ENCODE peak calls at places on chromosomes 5 and 9, in eight cellular contexts. One of them, this sample, is unnamed.
A peak's percentile ranks its signal among the peaks of the same experiment; 100 is the strongest.

GRCh38 chr9:109172935-109173334 is 5.9 kb upstream of the FRRS1L start:
- DNase-seq in HCT116: no peak
- DNase-seq in K562: no peak
- DNase-seq in H1: no peak
- DNase-seq in HepG2: no peak
- DNase-seq in GM12878: no peak
- DNase-seq in IMR-90: no peak
- DNase-seq in SK-N-SH: no peak
- DNase-seq in this sample: no peak

GRCh38 chr5:38443390-38443789 is 113.1 kb downstream of the LIFR start:
- DNase-seq in HepG2: peak; percentile 16
- DNase-seq in IMR-90: no peak
- DNase-seq in K562: no peak
- DNase-seq in HCT116: no peak
- DNase-seq in GM12878: no peak
- DNase-seq in H1: no peak
- DNase-seq in SK-N-SH: no peak
- DNase-seq in this sample: no peak

GRCh38 chr9:82799300-82799699 is 263.6 kb downstream of the RASEF start:
- DNase-seq in GM12878: no peak
- DNase-seq in H1: no peak
- DNase-seq in HCT116: no peak
- DNase-seq in SK-N-SH: no peak
- DNase-seq in IMR-90: peak; percentile 88
- DNase-seq in HepG2: no peak
- DNase-seq in K562: no peak
- DNase-seq in this sample: no peak

GRCh38 chr5:95963650-95964410 is 2.2 kb upstream of the ELL2 start:
- DNase-seq in K562: peak; percentile 25
- DNase-seq in HepG2: no peak
- DNase-seq in GM12878: no peak
- DNase-seq in HCT116: no peak
- DNase-seq in SK-N-SH: no peak
- DNase-seq in IMR-90: no peak
- DNase-seq in H1: no peak
- DNase-seq in this sample: no peak

GRCh38 chr5:90878081-90878480 is 319.5 kb downstream of the ADGRV1 start:
- DNase-seq in SK-N-SH: no peak
- DNase-seq in GM12878: no peak
- DNase-seq in IMR-90: peak; percentile 43
- DNase-seq in HCT116: no peak
- DNase-seq in HepG2: no peak
- DNase-seq in H1: no peak
- DNase-seq in K562: no peak
- DNase-seq in this sample: no peak

GRCh38 chr9:137070906-137071275 is 534 bp upstream of the SAPCD2 start:
- DNase-seq in IMR-90: no peak
- DNase-seq in HCT116: no peak
- DNase-seq in K562: no peak
- DNase-seq in GM12878: no peak
- DNase-seq in H1: peak; percentile 79
- DNase-seq in SK-N-SH: peak; percentile 77
- DNase-seq in HepG2: peak; percentile 64
- DNase-seq in this sample: no peak

GRCh38 chr5:67549947-67550346 is 353.3 kb upstream of the CD180 start:
- DNase-seq in HCT116: no peak
- DNase-seq in H1: no peak
- DNase-seq in IMR-90: no peak
- DNase-seq in SK-N-SH: no peak
- DNase-seq in GM12878: no peak
- DNase-seq in HepG2: no peak
- DNase-seq in K562: no peak
- DNase-seq in this sample: no peak

GRCh38 chr9:137836831-137837241 is 40.7 kb upstream of the CACNA1B start:
- DNase-seq in HepG2: no peak
- DNase-seq in GM12878: no peak
- DNase-seq in SK-N-SH: no peak
- DNase-seq in H1: no peak
- DNase-seq in K562: no peak
- DNase-seq in IMR-90: no peak
- DNase-seq in HCT116: no peak
- DNase-seq in this sample: no peak

GRCh38 chr9:84699897-84700395 is 30.4 kb downstream of the NTRK2 start:
- DNase-seq in IMR-90: no peak
- DNase-seq in H1: no peak
- DNase-seq in HCT116: no peak
- DNase-seq in SK-N-SH: no peak
- DNase-seq in K562: no peak
- DNase-seq in GM12878: no peak
- DNase-seq in HepG2: no peak
- DNase-seq in this sample: no peak

GRCh38 chr5:175743676-175744210 is 85.9 kb downstream of the HRH2 start:
- DNase-seq in SK-N-SH: no peak
- DNase-seq in K562: no peak
- DNase-seq in HCT116: no peak
- DNase-seq in IMR-90: peak; percentile 7
- DNase-seq in GM12878: no peak
- DNase-seq in HepG2: no peak
- DNase-seq in H1: no peak
- DNase-seq in this sample: peak; percentile 44

GRCh38 chr5:51095481-51095880 is 287.8 kb upstream of the ISL1 start:
- DNase-seq in HepG2: no peak
- DNase-seq in IMR-90: no peak
- DNase-seq in HCT116: no peak
- DNase-seq in H1: no peak
- DNase-seq in K562: no peak
- DNase-seq in SK-N-SH: no peak
- DNase-seq in GM12878: no peak
- DNase-seq in this sample: no peak

GRCh38 chr5:21121213-21121612 is 1133.2 kb upstream of the CDH18 start:
- DNase-seq in HCT116: no peak
- DNase-seq in K562: no peak
- DNase-seq in SK-N-SH: no peak
- DNase-seq in IMR-90: no peak
- DNase-seq in GM12878: no peak
- DNase-seq in HepG2: no peak
- DNase-seq in H1: no peak
- DNase-seq in this sample: no peak

GRCh38 chr5:40853632-40854192 is 12.5 kb downstream of the CARD6 start:
- DNase-seq in HepG2: no peak
- DNase-seq in H1: no peak
- DNase-seq in SK-N-SH: no peak
- DNase-seq in HCT116: no peak
- DNase-seq in K562: peak; percentile 27
- DNase-seq in GM12878: no peak
- DNase-seq in IMR-90: no peak
- DNase-seq in this sample: no peak

GRCh38 chr9:135135171-135135926 is 47.9 kb downstream of the OLFM1 start:
- DNase-seq in HCT116: no peak
- DNase-seq in HepG2: no peak
- DNase-seq in IMR-90: no peak
- DNase-seq in K562: no peak
- DNase-seq in SK-N-SH: no peak
- DNase-seq in GM12878: no peak
- DNase-seq in H1: no peak
- DNase-seq in this sample: no peak

GRCh38 chr5:82405618-82406199 is 127.6 kb upstream of the RPS23 start:
- DNase-seq in IMR-90: peak; percentile 99
- DNase-seq in SK-N-SH: no peak
- DNase-seq in HCT116: no peak
- DNase-seq in HepG2: peak; percentile 63
- DNase-seq in H1: no peak
- DNase-seq in GM12878: no peak
- DNase-seq in K562: no peak
- DNase-seq in this sample: no peak

GRCh38 chr5:93330506-93330905 is 250.5 kb downstream of the NR2F1-AS1 start:
- DNase-seq in HCT116: no peak
- DNase-seq in K562: no peak
- DNase-seq in HepG2: no peak
- DNase-seq in H1: no peak
- DNase-seq in GM12878: no peak
- DNase-seq in IMR-90: peak; percentile 79
- DNase-seq in SK-N-SH: no peak
- DNase-seq in this sample: no peak

GRCh38 chr5:180159756-180160155 is 49.3 kb downstream of the RASGEF1C start:
- DNase-seq in SK-N-SH: no peak
- DNase-seq in IMR-90: peak; percentile 8
- DNase-seq in HepG2: no peak
- DNase-seq in HCT116: no peak
- DNase-seq in K562: no peak
- DNase-seq in GM12878: no peak
- DNase-seq in H1: no peak
- DNase-seq in this sample: no peak

GRCh38 chr9:136228107-136228875 is 17.3 kb downstream of the QSOX2 start:
- DNase-seq in GM12878: no peak
- DNase-seq in K562: no peak
- DNase-seq in SK-N-SH: no peak
- DNase-seq in H1: no peak
- DNase-seq in HCT116: peak; percentile 69
- DNase-seq in HepG2: peak; percentile 13
- DNase-seq in IMR-90: peak; percentile 89
- DNase-seq in this sample: peak; percentile 68

GRCh38 chr9:110919609-110920008 is 118.7 kb downstream of the LPAR1 start:
- DNase-seq in GM12878: no peak
- DNase-seq in H1: no peak
- DNase-seq in K562: no peak
- DNase-seq in HCT116: no peak
- DNase-seq in IMR-90: peak; percentile 90
- DNase-seq in SK-N-SH: no peak
- DNase-seq in HepG2: no peak
- DNase-seq in this sample: peak; percentile 57

GRCh38 chr9:18396102-18396728 is 77.7 kb upstream of the ADAMTSL1 start:
- DNase-seq in SK-N-SH: peak; percentile 4
- DNase-seq in H1: no peak
- DNase-seq in HepG2: peak; percentile 1
- DNase-seq in K562: no peak
- DNase-seq in HCT116: no peak
- DNase-seq in IMR-90: peak; percentile 18
- DNase-seq in GM12878: no peak
- DNase-seq in this sample: peak; percentile 24

GRCh38 chr9:3361689-3362392 is 164.0 kb downstream of the RFX3 start:
- DNase-seq in GM12878: no peak
- DNase-seq in K562: no peak
- DNase-seq in H1: no peak
- DNase-seq in HCT116: no peak
- DNase-seq in HepG2: no peak
- DNase-seq in SK-N-SH: no peak
- DNase-seq in IMR-90: no peak
- DNase-seq in this sample: no peak

GRCh38 chr5:174454890-174455289 is 269.5 kb upstream of the MSX2 start:
- DNase-seq in IMR-90: no peak
- DNase-seq in HCT116: no peak
- DNase-seq in K562: no peak
- DNase-seq in SK-N-SH: no peak
- DNase-seq in GM12878: no peak
- DNase-seq in HepG2: no peak
- DNase-seq in H1: no peak
- DNase-seq in this sample: no peak

GRCh38 chr5:179793470-179794139 is at the start of gene LTC4S:
- DNase-seq in HCT116: no peak
- DNase-seq in HepG2: no peak
- DNase-seq in IMR-90: peak; percentile 27
- DNase-seq in GM12878: no peak
- DNase-seq in K562: no peak
- DNase-seq in H1: no peak
- DNase-seq in SK-N-SH: no peak
- DNase-seq in this sample: no peak

GRCh38 chr5:147453901-147454814 is 55.7 kb downstream of the DPYSL3 start:
- DNase-seq in HCT116: peak; percentile 58
- DNase-seq in SK-N-SH: peak; percentile 96
- DNase-seq in K562: peak; percentile 69
- DNase-seq in IMR-90: peak; percentile 85
- DNase-seq in H1: peak; percentile 94
- DNase-seq in HepG2: peak; percentile 52
- DNase-seq in GM12878: no peak
- DNase-seq in this sample: peak; percentile 76
- TF ChIP-seq CTCF in HCT116: peak; percentile 92
- TF ChIP-seq CTCF in SK-N-SH: peak; percentile 97
- TF ChIP-seq CTCF in K562: peak; percentile 59
- TF ChIP-seq CTCF in IMR-90: peak; percentile 96
- TF ChIP-seq CTCF in H1: peak; percentile 70
- TF ChIP-seq CTCF in HepG2: peak; percentile 74
- TF ChIP-seq CTCF in GM12878: peak; percentile 70
- TF ChIP-seq CTCF in this sample: peak; percentile 81

GRCh38 chr5:28400076-28400475 is 1361.7 kb upstream of the CDH9 start:
- DNase-seq in HCT116: no peak
- DNase-seq in IMR-90: no peak
- DNase-seq in H1: no peak
- DNase-seq in GM12878: no peak
- DNase-seq in K562: no peak
- DNase-seq in HepG2: no peak
- DNase-seq in SK-N-SH: no peak
- DNase-seq in this sample: no peak
- TF ChIP-seq RAD21 in HCT116: no peak
- TF ChIP-seq RAD21 in IMR-90: no peak
- TF ChIP-seq RAD21 in H1: no peak
- TF ChIP-seq RAD21 in GM12878: no peak
- TF ChIP-seq RAD21 in K562: no peak
- TF ChIP-seq RAD21 in HepG2: no peak
- TF ChIP-seq RAD21 in SK-N-SH: no peak
- TF ChIP-seq RAD21 in this sample: no peak

GRCh38 chr5:72920690-72921089 is 35.2 kb upstream of the FCHO2 start:
- DNase-seq in SK-N-SH: no peak
- DNase-seq in HCT116: peak; percentile 26
- DNase-seq in K562: peak; percentile 36
- DNase-seq in HepG2: no peak
- DNase-seq in H1: no peak
- DNase-seq in IMR-90: peak; percentile 55
- DNase-seq in GM12878: no peak
- DNase-seq in this sample: peak; percentile 47
- TF ChIP-seq CTCF in SK-N-SH: peak; percentile 68
- TF ChIP-seq CTCF in HCT116: peak; percentile 66
- TF ChIP-seq CTCF in K562: peak; percentile 74
- TF ChIP-seq CTCF in HepG2: peak; percentile 45
- TF ChIP-seq CTCF in H1: peak; percentile 32
- TF ChIP-seq CTCF in IMR-90: peak; percentile 56
- TF ChIP-seq CTCF in GM12878: no peak
- TF ChIP-seq CTCF in this sample: peak; percentile 64

GRCh38 chr5:109803854-109804253 is 114.1 kb downstream of the MAN2A1 start:
- DNase-seq in H1: no peak
- DNase-seq in K562: no peak
- DNase-seq in GM12878: no peak
- DNase-seq in SK-N-SH: no peak
- DNase-seq in IMR-90: no peak
- DNase-seq in HCT116: no peak
- DNase-seq in HepG2: peak; percentile 21
- DNase-seq in this sample: peak; percentile 2

GRCh38 chr5:109805882-109806281 is 116.2 kb downstream of the MAN2A1 start:
- DNase-seq in GM12878: no peak
- DNase-seq in H1: no peak
- DNase-seq in HepG2: no peak
- DNase-seq in SK-N-SH: no peak
- DNase-seq in HCT116: no peak
- DNase-seq in K562: peak; percentile 21
- DNase-seq in IMR-90: no peak
- DNase-seq in this sample: no peak

DNA sequence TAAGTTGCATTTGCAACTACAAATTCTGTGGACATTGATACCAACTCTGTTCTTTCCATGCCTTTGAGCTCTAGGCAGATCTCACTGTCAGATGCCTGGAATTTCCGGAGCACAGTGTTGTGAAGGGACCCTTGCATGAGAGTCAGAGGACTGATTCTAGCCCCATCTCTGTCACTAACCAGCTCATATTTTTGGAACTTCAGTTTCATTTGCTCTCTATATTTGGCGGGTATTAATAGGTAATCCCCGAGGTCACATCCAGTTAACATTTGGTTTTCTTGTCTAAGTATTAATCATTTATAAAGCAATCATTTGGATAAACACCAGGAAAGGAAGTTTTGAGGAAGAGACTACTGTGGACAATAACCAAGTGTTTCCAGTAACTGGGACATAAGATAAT is 115.7 kb downstream of the MAN2A1 start:
- DNase-seq in IMR-90: peak; percentile 33
- DNase-seq in H1: no peak
- DNase-seq in K562: no peak
- DNase-seq in SK-N-SH: no peak
- DNase-seq in HCT116: no peak
- DNase-seq in GM12878: no peak
- DNase-seq in HepG2: no peak
- DNase-seq in this sample: no peak
- TF ChIP-seq RAD21 in IMR-90: no peak
- TF ChIP-seq RAD21 in H1: no peak
- TF ChIP-seq RAD21 in K562: no peak
- TF ChIP-seq RAD21 in SK-N-SH: no peak
- TF ChIP-seq RAD21 in HCT116: no peak
- TF ChIP-seq RAD21 in GM12878: no peak
- TF ChIP-seq RAD21 in HepG2: no peak
- TF ChIP-seq RAD21 in this sample: no peak

This sample was measured in A549.